ENCODE peak calls at places on chromosomes 12 and 14, in eight cellular contexts. One of them, this sample, is unnamed.

GRCh38 chr12:3715999-3716398 is 36.9 kb downstream of the CRACR2A start:
- DNase-seq in EH: no peak
- DNase-seq in testis: no peak
- DNase-seq in WTC11: no peak
- DNase-seq in foreskin keratinocyte: no peak
- DNase-seq in activated T-helper 1 cell treated with anti-CD3 and anti-CD28 coated beads, Interleukin-2, amount 50 U/mL, for 16 hours: no peak
- DNase-seq in stimulated activated CD8-positive, alpha-beta memory T cell treated with anti-CD3 and anti-CD28 coated beads, Interleukin-2, amount 100 ng/mL, for 1 hour: no peak
- DNase-seq in HuH-7.5: no peak
- DNase-seq in this sample: no peak

GRCh38 chr14:95340201-95340697 is 20.5 kb upstream of the CLMN start:
- DNase-seq in stimulated activated CD8-positive, alpha-beta memory T cell treated with anti-CD3 and anti-CD28 coated beads, Interleukin-2, amount 100 ng/mL, for 1 hour: no peak
- DNase-seq in activated T-helper 1 cell treated with anti-CD3 and anti-CD28 coated beads, Interleukin-2, amount 50 U/mL, for 16 hours: no peak
- DNase-seq in HuH-7.5: no peak
- DNase-seq in foreskin keratinocyte: no peak
- DNase-seq in testis: peak; percentile 85
- DNase-seq in WTC11: no peak
- DNase-seq in EH: no peak
- DNase-seq in this sample: peak; percentile 97

GRCh38 chr12:111413442-111414086 is 7.8 kb downstream of the SH2B3 start:
- DNase-seq in stimulated activated CD8-positive, alpha-beta memory T cell treated with anti-CD3 and anti-CD28 coated beads, Interleukin-2, amount 100 ng/mL, for 1 hour: no peak
- DNase-seq in EH: peak; percentile 89
- DNase-seq in activated T-helper 1 cell treated with anti-CD3 and anti-CD28 coated beads, Interleukin-2, amount 50 U/mL, for 16 hours: no peak
- DNase-seq in foreskin keratinocyte: no peak
- DNase-seq in testis: no peak
- DNase-seq in HuH-7.5: no peak
- DNase-seq in WTC11: no peak
- DNase-seq in this sample: no peak

GRCh38 chr14:59438148-59438766 is 26.9 kb downstream of the GPR135 start:
- DNase-seq in HuH-7.5: no peak
- DNase-seq in foreskin keratinocyte: peak; percentile 68
- DNase-seq in stimulated activated CD8-positive, alpha-beta memory T cell treated with anti-CD3 and anti-CD28 coated beads, Interleukin-2, amount 100 ng/mL, for 1 hour: no peak
- DNase-seq in EH: peak; percentile 88
- DNase-seq in WTC11: no peak
- DNase-seq in activated T-helper 1 cell treated with anti-CD3 and anti-CD28 coated beads, Interleukin-2, amount 50 U/mL, for 16 hours: no peak
- DNase-seq in testis: no peak
- DNase-seq in this sample: no peak

GRCh38 chr12:131042848-131043245 is 89.1 kb downstream of the ADGRD1 start:
- DNase-seq in activated T-helper 1 cell treated with anti-CD3 and anti-CD28 coated beads, Interleukin-2, amount 50 U/mL, for 16 hours: no peak
- DNase-seq in stimulated activated CD8-positive, alpha-beta memory T cell treated with anti-CD3 and anti-CD28 coated beads, Interleukin-2, amount 100 ng/mL, for 1 hour: no peak
- DNase-seq in WTC11: no peak
- DNase-seq in EH: no peak
- DNase-seq in testis: peak; percentile 29
- DNase-seq in HuH-7.5: no peak
- DNase-seq in foreskin keratinocyte: no peak
- DNase-seq in this sample: no peak

GRCh38 chr14:71328183-71328582 is 420.9 kb downstream of the PCNX1 start:
- DNase-seq in foreskin keratinocyte: no peak
- DNase-seq in testis: no peak
- DNase-seq in stimulated activated CD8-positive, alpha-beta memory T cell treated with anti-CD3 and anti-CD28 coated beads, Interleukin-2, amount 100 ng/mL, for 1 hour: no peak
- DNase-seq in EH: no peak
- DNase-seq in activated T-helper 1 cell treated with anti-CD3 and anti-CD28 coated beads, Interleukin-2, amount 50 U/mL, for 16 hours: no peak
- DNase-seq in HuH-7.5: no peak
- DNase-seq in WTC11: no peak
- DNase-seq in this sample: no peak

GRCh38 chr14:104932676-104933631 is 8.3 kb downstream of the PLD4 start:
- DNase-seq in foreskin keratinocyte: peak; percentile 46
- DNase-seq in stimulated activated CD8-positive, alpha-beta memory T cell treated with anti-CD3 and anti-CD28 coated beads, Interleukin-2, amount 100 ng/mL, for 1 hour: peak; percentile 71
- DNase-seq in testis: peak; percentile 80
- DNase-seq in activated T-helper 1 cell treated with anti-CD3 and anti-CD28 coated beads, Interleukin-2, amount 50 U/mL, for 16 hours: peak; percentile 79
- DNase-seq in WTC11: peak; percentile 87
- DNase-seq in EH: peak; percentile 90
- DNase-seq in HuH-7.5: peak; percentile 88
- DNase-seq in this sample: peak; percentile 99

GRCh38 chr14:68978550-68978911 is 571 bp downstream of the ACTN1 start:
- DNase-seq in testis: peak; percentile 48
- DNase-seq in activated T-helper 1 cell treated with anti-CD3 and anti-CD28 coated beads, Interleukin-2, amount 50 U/mL, for 16 hours: no peak
- DNase-seq in HuH-7.5: peak; percentile 46
- DNase-seq in WTC11: peak; percentile 85
- DNase-seq in stimulated activated CD8-positive, alpha-beta memory T cell treated with anti-CD3 and anti-CD28 coated beads, Interleukin-2, amount 100 ng/mL, for 1 hour: no peak
- DNase-seq in foreskin keratinocyte: no peak
- DNase-seq in EH: peak; percentile 64
- DNase-seq in this sample: peak; percentile 86

GRCh38 chr12:7934153-7934552 is 1.8 kb downstream of the SLC2A3 start:
- DNase-seq in HuH-7.5: no peak
- DNase-seq in WTC11: no peak
- DNase-seq in stimulated activated CD8-positive, alpha-beta memory T cell treated with anti-CD3 and anti-CD28 coated beads, Interleukin-2, amount 100 ng/mL, for 1 hour: no peak
- DNase-seq in EH: peak; percentile 21
- DNase-seq in testis: no peak
- DNase-seq in activated T-helper 1 cell treated with anti-CD3 and anti-CD28 coated beads, Interleukin-2, amount 50 U/mL, for 16 hours: no peak
- DNase-seq in foreskin keratinocyte: no peak
- DNase-seq in this sample: no peak

GRCh38 chr14:85313801-85314207 is 216.1 kb upstream of the FLRT2 start:
- DNase-seq in activated T-helper 1 cell treated with anti-CD3 and anti-CD28 coated beads, Interleukin-2, amount 50 U/mL, for 16 hours: no peak
- DNase-seq in testis: no peak
- DNase-seq in WTC11: no peak
- DNase-seq in EH: peak; percentile 87
- DNase-seq in stimulated activated CD8-positive, alpha-beta memory T cell treated with anti-CD3 and anti-CD28 coated beads, Interleukin-2, amount 100 ng/mL, for 1 hour: no peak
- DNase-seq in HuH-7.5: no peak
- DNase-seq in foreskin keratinocyte: no peak
- DNase-seq in this sample: no peak

GRCh38 chr14:53950031-53950793 is 6.4 kb downstream of the BMP4 start:
- DNase-seq in foreskin keratinocyte: no peak
- DNase-seq in testis: no peak
- DNase-seq in stimulated activated CD8-positive, alpha-beta memory T cell treated with anti-CD3 and anti-CD28 coated beads, Interleukin-2, amount 100 ng/mL, for 1 hour: no peak
- DNase-seq in activated T-helper 1 cell treated with anti-CD3 and anti-CD28 coated beads, Interleukin-2, amount 50 U/mL, for 16 hours: no peak
- DNase-seq in HuH-7.5: no peak
- DNase-seq in EH: no peak
- DNase-seq in WTC11: no peak
- DNase-seq in this sample: no peak

GRCh38 chr12:32183646-32184045 is 77.0 kb downstream of the BICD1 start:
- DNase-seq in stimulated activated CD8-positive, alpha-beta memory T cell treated with anti-CD3 and anti-CD28 coated beads, Interleukin-2, amount 100 ng/mL, for 1 hour: no peak
- DNase-seq in activated T-helper 1 cell treated with anti-CD3 and anti-CD28 coated beads, Interleukin-2, amount 50 U/mL, for 16 hours: no peak
- DNase-seq in HuH-7.5: no peak
- DNase-seq in foreskin keratinocyte: no peak
- DNase-seq in WTC11: no peak
- DNase-seq in EH: peak; percentile 85
- DNase-seq in testis: no peak
- DNase-seq in this sample: no peak